ENCODE peak calls at places on chromosomes 12 and 14, in six cellular contexts. One of them, this sample, is unnamed.

GRCh38 chr14:74941676-74942097 is 13.7 kb downstream of the PGF start:
- DNase-seq in stimulated activated CD4-positive, alpha-beta T cell treated with anti-CD3 and anti-CD28 coated beads, Interleukin-1b, Interleukin-23, amount 100 ng/mL, for 1 hour: no peak
- DNase-seq in ovary: no peak
- DNase-seq in hepatic stellate cell: peak; percentile 80
- DNase-seq in NCI-H446 treated with DMSO at 0.1 percent for 48 hours: no peak
- DNase-seq in occipital lobe: peak; percentile 18
- DNase-seq in this sample: no peak

GRCh38 chr14:105910426-105910825 is 384.0 kb downstream of the TMEM121 start:
- DNase-seq in occipital lobe: no peak
- DNase-seq in hepatic stellate cell: no peak
- DNase-seq in NCI-H446 treated with DMSO at 0.1 percent for 48 hours: no peak
- DNase-seq in ovary: no peak
- DNase-seq in stimulated activated CD4-positive, alpha-beta T cell treated with anti-CD3 and anti-CD28 coated beads, Interleukin-1b, Interleukin-23, amount 100 ng/mL, for 1 hour: no peak
- DNase-seq in this sample: no peak

GRCh38 chr12:50251619-50252300 is 31.6 kb downstream of the LIMA1 start:
- DNase-seq in stimulated activated CD4-positive, alpha-beta T cell treated with anti-CD3 and anti-CD28 coated beads, Interleukin-1b, Interleukin-23, amount 100 ng/mL, for 1 hour: no peak
- DNase-seq in hepatic stellate cell: no peak
- DNase-seq in NCI-H446 treated with DMSO at 0.1 percent for 48 hours: no peak
- DNase-seq in occipital lobe: no peak
- DNase-seq in ovary: no peak
- DNase-seq in this sample: no peak

GRCh38 chr14:78857974-78858373 is 687.8 kb downstream of the NRXN3 start:
- DNase-seq in stimulated activated CD4-positive, alpha-beta T cell treated with anti-CD3 and anti-CD28 coated beads, Interleukin-1b, Interleukin-23, amount 100 ng/mL, for 1 hour: no peak
- DNase-seq in hepatic stellate cell: no peak
- DNase-seq in occipital lobe: no peak
- DNase-seq in ovary: no peak
- DNase-seq in NCI-H446 treated with DMSO at 0.1 percent for 48 hours: no peak
- DNase-seq in this sample: no peak

GRCh38 chr12:105214670-105215375 is 21.2 kb downstream of the APPL2 start:
- DNase-seq in ovary: no peak
- DNase-seq in hepatic stellate cell: no peak
- DNase-seq in occipital lobe: no peak
- DNase-seq in NCI-H446 treated with DMSO at 0.1 percent for 48 hours: no peak
- DNase-seq in stimulated activated CD4-positive, alpha-beta T cell treated with anti-CD3 and anti-CD28 coated beads, Interleukin-1b, Interleukin-23, amount 100 ng/mL, for 1 hour: no peak
- DNase-seq in this sample: no peak

GRCh38 chr14:64337901-64338615 is 43.9 kb upstream of the ESR2 start:
- DNase-seq in ovary: no peak
- DNase-seq in NCI-H446 treated with DMSO at 0.1 percent for 48 hours: peak; percentile 47
- DNase-seq in stimulated activated CD4-positive, alpha-beta T cell treated with anti-CD3 and anti-CD28 coated beads, Interleukin-1b, Interleukin-23, amount 100 ng/mL, for 1 hour: peak; percentile 9
- DNase-seq in hepatic stellate cell: peak; percentile 47
- DNase-seq in occipital lobe: peak; percentile 67
- DNase-seq in this sample: peak; percentile 73

GRCh38 chr12:12704593-12705230 is 8.7 kb upstream of the GPR19 start:
- DNase-seq in ovary: peak; percentile 59
- DNase-seq in occipital lobe: no peak
- DNase-seq in NCI-H446 treated with DMSO at 0.1 percent for 48 hours: peak; percentile 87
- DNase-seq in stimulated activated CD4-positive, alpha-beta T cell treated with anti-CD3 and anti-CD28 coated beads, Interleukin-1b, Interleukin-23, amount 100 ng/mL, for 1 hour: no peak
- DNase-seq in hepatic stellate cell: peak; percentile 72
- DNase-seq in this sample: peak; percentile 96

GRCh38 chr12:32051511-32052299 is 54.9 kb upstream of the BICD1 start:
- DNase-seq in ovary: peak; percentile 29
- DNase-seq in stimulated activated CD4-positive, alpha-beta T cell treated with anti-CD3 and anti-CD28 coated beads, Interleukin-1b, Interleukin-23, amount 100 ng/mL, for 1 hour: no peak
- DNase-seq in NCI-H446 treated with DMSO at 0.1 percent for 48 hours: no peak
- DNase-seq in occipital lobe: no peak
- DNase-seq in hepatic stellate cell: peak; percentile 35
- DNase-seq in this sample: no peak

GRCh38 chr14:54225457-54225856 is 171.3 kb upstream of the CDKN3 start:
- DNase-seq in NCI-H446 treated with DMSO at 0.1 percent for 48 hours: no peak
- DNase-seq in stimulated activated CD4-positive, alpha-beta T cell treated with anti-CD3 and anti-CD28 coated beads, Interleukin-1b, Interleukin-23, amount 100 ng/mL, for 1 hour: no peak
- DNase-seq in ovary: no peak
- DNase-seq in occipital lobe: no peak
- DNase-seq in hepatic stellate cell: no peak
- DNase-seq in this sample: no peak

GRCh38 chr14:89654998-89655397 is 238.0 kb upstream of the FOXN3 start:
- DNase-seq in hepatic stellate cell: no peak
- DNase-seq in ovary: no peak
- DNase-seq in NCI-H446 treated with DMSO at 0.1 percent for 48 hours: no peak
- DNase-seq in occipital lobe: no peak
- DNase-seq in stimulated activated CD4-positive, alpha-beta T cell treated with anti-CD3 and anti-CD28 coated beads, Interleukin-1b, Interleukin-23, amount 100 ng/mL, for 1 hour: no peak
- DNase-seq in this sample: no peak

GRCh38 chr14:101509730-101510371 is 51.4 kb upstream of the DIO3 start:
- DNase-seq in NCI-H446 treated with DMSO at 0.1 percent for 48 hours: no peak
- DNase-seq in occipital lobe: no peak
- DNase-seq in hepatic stellate cell: no peak
- DNase-seq in stimulated activated CD4-positive, alpha-beta T cell treated with anti-CD3 and anti-CD28 coated beads, Interleukin-1b, Interleukin-23, amount 100 ng/mL, for 1 hour: no peak
- DNase-seq in ovary: no peak
- DNase-seq in this sample: no peak

GRCh38 chr12:32084017-32084688 is 22.5 kb upstream of the BICD1 start:
- DNase-seq in occipital lobe: no peak
- DNase-seq in NCI-H446 treated with DMSO at 0.1 percent for 48 hours: no peak
- DNase-seq in ovary: no peak
- DNase-seq in hepatic stellate cell: no peak
- DNase-seq in stimulated activated CD4-positive, alpha-beta T cell treated with anti-CD3 and anti-CD28 coated beads, Interleukin-1b, Interleukin-23, amount 100 ng/mL, for 1 hour: no peak
- DNase-seq in this sample: no peak

GRCh38 chr14:25055998-25056687 is 6.2 kb upstream of the STXBP6 start:
- DNase-seq in stimulated activated CD4-positive, alpha-beta T cell treated with anti-CD3 and anti-CD28 coated beads, Interleukin-1b, Interleukin-23, amount 100 ng/mL, for 1 hour: no peak
- DNase-seq in NCI-H446 treated with DMSO at 0.1 percent for 48 hours: no peak
- DNase-seq in occipital lobe: no peak
- DNase-seq in ovary: no peak
- DNase-seq in hepatic stellate cell: no peak
- DNase-seq in this sample: no peak

GRCh38 chr12:109783135-109783964 is 49.8 kb downstream of the TRPV4 start:
- DNase-seq in ovary: no peak
- DNase-seq in occipital lobe: no peak
- DNase-seq in NCI-H446 treated with DMSO at 0.1 percent for 48 hours: no peak
- DNase-seq in stimulated activated CD4-positive, alpha-beta T cell treated with anti-CD3 and anti-CD28 coated beads, Interleukin-1b, Interleukin-23, amount 100 ng/mL, for 1 hour: no peak
- DNase-seq in hepatic stellate cell: no peak
- DNase-seq in this sample: no peak

GRCh38 chr12:57611116-57611809 is at the start of gene ARHGEF25:
- DNase-seq in ovary: peak; percentile 76
- DNase-seq in stimulated activated CD4-positive, alpha-beta T cell treated with anti-CD3 and anti-CD28 coated beads, Interleukin-1b, Interleukin-23, amount 100 ng/mL, for 1 hour: no peak
- DNase-seq in hepatic stellate cell: peak; percentile 90
- DNase-seq in NCI-H446 treated with DMSO at 0.1 percent for 48 hours: peak; percentile 27
- DNase-seq in occipital lobe: peak; percentile 54
- DNase-seq in this sample: peak; percentile 36

GRCh38 chr12:101777476-101777875 is 38.2 kb upstream of the SYCP3 start:
- DNase-seq in ovary: no peak
- DNase-seq in stimulated activated CD4-positive, alpha-beta T cell treated with anti-CD3 and anti-CD28 coated beads, Interleukin-1b, Interleukin-23, amount 100 ng/mL, for 1 hour: no peak
- DNase-seq in occipital lobe: no peak
- DNase-seq in NCI-H446 treated with DMSO at 0.1 percent for 48 hours: no peak
- DNase-seq in hepatic stellate cell: no peak
- DNase-seq in this sample: no peak

GRCh38 chr12:98618952-98619351 is 25.5 kb downstream of the SLC25A3 start:
- DNase-seq in hepatic stellate cell: no peak
- DNase-seq in ovary: no peak
- DNase-seq in NCI-H446 treated with DMSO at 0.1 percent for 48 hours: no peak
- DNase-seq in occipital lobe: no peak
- DNase-seq in stimulated activated CD4-positive, alpha-beta T cell treated with anti-CD3 and anti-CD28 coated beads, Interleukin-1b, Interleukin-23, amount 100 ng/mL, for 1 hour: no peak
- DNase-seq in this sample: no peak

GRCh38 chr12:107130830-107131760 is 37.7 kb upstream of the CRY1 start:
- DNase-seq in occipital lobe: no peak
- DNase-seq in stimulated activated CD4-positive, alpha-beta T cell treated with anti-CD3 and anti-CD28 coated beads, Interleukin-1b, Interleukin-23, amount 100 ng/mL, for 1 hour: no peak
- DNase-seq in ovary: no peak
- DNase-seq in hepatic stellate cell: no peak
- DNase-seq in NCI-H446 treated with DMSO at 0.1 percent for 48 hours: no peak
- DNase-seq in this sample: peak; percentile 81

GRCh38 chr12:29574500-29574899 is 77.0 kb upstream of the OVCH1 start:
- DNase-seq in occipital lobe: no peak
- DNase-seq in ovary: no peak
- DNase-seq in hepatic stellate cell: no peak
- DNase-seq in NCI-H446 treated with DMSO at 0.1 percent for 48 hours: no peak
- DNase-seq in stimulated activated CD4-positive, alpha-beta T cell treated with anti-CD3 and anti-CD28 coated beads, Interleukin-1b, Interleukin-23, amount 100 ng/mL, for 1 hour: no peak
- DNase-seq in this sample: no peak

GRCh38 chr12:67442896-67443295 is 173.7 kb downstream of the CAND1 start:
- DNase-seq in NCI-H446 treated with DMSO at 0.1 percent for 48 hours: no peak
- DNase-seq in stimulated activated CD4-positive, alpha-beta T cell treated with anti-CD3 and anti-CD28 coated beads, Interleukin-1b, Interleukin-23, amount 100 ng/mL, for 1 hour: no peak
- DNase-seq in ovary: no peak
- DNase-seq in hepatic stellate cell: no peak
- DNase-seq in occipital lobe: no peak
- DNase-seq in this sample: no peak

GRCh38 chr14:95440496-95440895 is 76.0 kb downstream of the SYNE3 start:
- DNase-seq in occipital lobe: no peak
- DNase-seq in ovary: no peak
- DNase-seq in NCI-H446 treated with DMSO at 0.1 percent for 48 hours: no peak
- DNase-seq in hepatic stellate cell: no peak
- DNase-seq in stimulated activated CD4-positive, alpha-beta T cell treated with anti-CD3 and anti-CD28 coated beads, Interleukin-1b, Interleukin-23, amount 100 ng/mL, for 1 hour: no peak
- DNase-seq in this sample: no peak

GRCh38 chr14:104976198-104977007 is 1.8 kb downstream of the AHNAK2 start:
- DNase-seq in occipital lobe: no peak
- DNase-seq in ovary: peak; percentile 61
- DNase-seq in NCI-H446 treated with DMSO at 0.1 percent for 48 hours: no peak
- DNase-seq in stimulated activated CD4-positive, alpha-beta T cell treated with anti-CD3 and anti-CD28 coated beads, Interleukin-1b, Interleukin-23, amount 100 ng/mL, for 1 hour: peak; percentile 73
- DNase-seq in hepatic stellate cell: peak; percentile 88
- DNase-seq in this sample: peak; percentile 84

GRCh38 chr14:97458302-97459137 is 661.3 kb downstream of the VRK1 start:
- DNase-seq in hepatic stellate cell: no peak
- DNase-seq in NCI-H446 treated with DMSO at 0.1 percent for 48 hours: no peak
- DNase-seq in occipital lobe: no peak
- DNase-seq in ovary: no peak
- DNase-seq in stimulated activated CD4-positive, alpha-beta T cell treated with anti-CD3 and anti-CD28 coated beads, Interleukin-1b, Interleukin-23, amount 100 ng/mL, for 1 hour: peak; percentile 46
- DNase-seq in this sample: no peak

GRCh38 chr14:36663404-36664321 is 2.0 kb downstream of the PAX9 start:
- DNase-seq in hepatic stellate cell: no peak
- DNase-seq in NCI-H446 treated with DMSO at 0.1 percent for 48 hours: no peak
- DNase-seq in ovary: no peak
- DNase-seq in occipital lobe: no peak
- DNase-seq in stimulated activated CD4-positive, alpha-beta T cell treated with anti-CD3 and anti-CD28 coated beads, Interleukin-1b, Interleukin-23, amount 100 ng/mL, for 1 hour: no peak
- DNase-seq in this sample: no peak

GRCh38 chr12:64390275-64390851 is at the start of gene C12orf56:
- DNase-seq in stimulated activated CD4-positive, alpha-beta T cell treated with anti-CD3 and anti-CD28 coated beads, Interleukin-1b, Interleukin-23, amount 100 ng/mL, for 1 hour: no peak
- DNase-seq in hepatic stellate cell: peak; percentile 36
- DNase-seq in occipital lobe: no peak
- DNase-seq in ovary: no peak
- DNase-seq in NCI-H446 treated with DMSO at 0.1 percent for 48 hours: no peak
- DNase-seq in this sample: no peak

GRCh38 chr12:48671231-48671856 is 10.7 kb downstream of the KANSL2 start:
- DNase-seq in stimulated activated CD4-positive, alpha-beta T cell treated with anti-CD3 and anti-CD28 coated beads, Interleukin-1b, Interleukin-23, amount 100 ng/mL, for 1 hour: no peak
- DNase-seq in hepatic stellate cell: no peak
- DNase-seq in NCI-H446 treated with DMSO at 0.1 percent for 48 hours: no peak
- DNase-seq in ovary: no peak
- DNase-seq in occipital lobe: no peak
- DNase-seq in this sample: no peak

GRCh38 chr12:102478416-102479098 is 1.8 kb downstream of the IGF1 start:
- DNase-seq in stimulated activated CD4-positive, alpha-beta T cell treated with anti-CD3 and anti-CD28 coated beads, Interleukin-1b, Interleukin-23, amount 100 ng/mL, for 1 hour: no peak
- DNase-seq in hepatic stellate cell: no peak
- DNase-seq in occipital lobe: no peak
- DNase-seq in ovary: no peak
- DNase-seq in NCI-H446 treated with DMSO at 0.1 percent for 48 hours: no peak
- DNase-seq in this sample: no peak

GRCh38 chr12:112473056-112473455 is 54.3 kb downstream of the PTPN11 start:
- DNase-seq in ovary: no peak
- DNase-seq in occipital lobe: no peak
- DNase-seq in stimulated activated CD4-positive, alpha-beta T cell treated with anti-CD3 and anti-CD28 coated beads, Interleukin-1b, Interleukin-23, amount 100 ng/mL, for 1 hour: no peak
- DNase-seq in NCI-H446 treated with DMSO at 0.1 percent for 48 hours: peak; percentile 3
- DNase-seq in hepatic stellate cell: no peak
- DNase-seq in this sample: peak; percentile 17

GRCh38 chr14:22563987-22564386 is 25.0 kb downstream of the DAD1 start:
- DNase-seq in NCI-H446 treated with DMSO at 0.1 percent for 48 hours: no peak
- DNase-seq in stimulated activated CD4-positive, alpha-beta T cell treated with anti-CD3 and anti-CD28 coated beads, Interleukin-1b, Interleukin-23, amount 100 ng/mL, for 1 hour: no peak
- DNase-seq in ovary: no peak
- DNase-seq in hepatic stellate cell: no peak
- DNase-seq in occipital lobe: no peak
- DNase-seq in this sample: no peak

GRCh38 chr14:105890474-105891220 is 364.3 kb downstream of the TMEM121 start:
- DNase-seq in ovary: peak; percentile 3
- DNase-seq in stimulated activated CD4-positive, alpha-beta T cell treated with anti-CD3 and anti-CD28 coated beads, Interleukin-1b, Interleukin-23, amount 100 ng/mL, for 1 hour: no peak
- DNase-seq in hepatic stellate cell: no peak
- DNase-seq in NCI-H446 treated with DMSO at 0.1 percent for 48 hours: no peak
- DNase-seq in occipital lobe: no peak
- DNase-seq in this sample: no peak

This sample was measured in NCI-H1694.